ENCODE peak calls at places on chromosomes 4 and X, in six cellular contexts. One of them, this sample, is unnamed.

GRCh38 chrX:145727476-145727875 is 90.2 kb upstream of the SLITRK2 start:
- DNase-seq in pancreas: no peak
- DNase-seq in HCT116: no peak
- DNase-seq in AG09309: no peak
- DNase-seq in coronary artery: no peak
- DNase-seq in neural crest cell: no peak
- DNase-seq in this sample: no peak

GRCh38 chr4:152102184-152103000 is 341.6 kb upstream of the GATB start:
- DNase-seq in coronary artery: peak; percentile 36
- DNase-seq in AG09309: no peak
- DNase-seq in neural crest cell: no peak
- DNase-seq in HCT116: peak; percentile 23
- DNase-seq in pancreas: no peak
- DNase-seq in this sample: peak; percentile 13

GRCh38 chrX:30702736-30703135 is 49.5 kb downstream of the GK start:
- DNase-seq in pancreas: no peak
- DNase-seq in AG09309: peak; percentile 40
- DNase-seq in coronary artery: no peak
- DNase-seq in HCT116: no peak
- DNase-seq in neural crest cell: no peak
- DNase-seq in this sample: no peak

GRCh38 chr4:33316578-33316977 is 2596.4 kb downstream of the PCDH7 start:
- DNase-seq in neural crest cell: no peak
- DNase-seq in coronary artery: no peak
- DNase-seq in AG09309: no peak
- DNase-seq in HCT116: no peak
- DNase-seq in pancreas: no peak
- DNase-seq in this sample: no peak

GRCh38 chr4:144954224-144954623 is 143.8 kb downstream of the ANAPC10 start:
- DNase-seq in AG09309: no peak
- DNase-seq in neural crest cell: no peak
- DNase-seq in coronary artery: no peak
- DNase-seq in pancreas: no peak
- DNase-seq in HCT116: no peak
- DNase-seq in this sample: no peak

GRCh38 chr4:77697860-77698599 is 92.4 kb downstream of the CXCL13 start:
- DNase-seq in coronary artery: no peak
- DNase-seq in pancreas: peak; percentile 62
- DNase-seq in AG09309: peak; percentile 17
- DNase-seq in HCT116: peak; percentile 29
- DNase-seq in neural crest cell: no peak
- DNase-seq in this sample: peak; percentile 27

GRCh38 chr4:84727491-84727890 is 144.6 kb downstream of the CDS1 start:
- DNase-seq in neural crest cell: no peak
- DNase-seq in coronary artery: no peak
- DNase-seq in HCT116: no peak
- DNase-seq in AG09309: no peak
- DNase-seq in pancreas: no peak
- DNase-seq in this sample: no peak

GRCh38 chrX:32183066-32183465 is 1028.3 kb downstream of the DMD start:
- DNase-seq in pancreas: no peak
- DNase-seq in AG09309: no peak
- DNase-seq in HCT116: no peak
- DNase-seq in coronary artery: no peak
- DNase-seq in neural crest cell: no peak
- DNase-seq in this sample: no peak

GRCh38 chr4:114727426-114727825 is 128.8 kb downstream of the UGT8 start:
- DNase-seq in HCT116: no peak
- DNase-seq in neural crest cell: no peak
- DNase-seq in coronary artery: no peak
- DNase-seq in AG09309: no peak
- DNase-seq in pancreas: no peak
- DNase-seq in this sample: no peak

GRCh38 chr4:184146951-184147350 is 70.7 kb downstream of the ENPP6 start:
- DNase-seq in HCT116: no peak
- DNase-seq in pancreas: no peak
- DNase-seq in coronary artery: no peak
- DNase-seq in neural crest cell: no peak
- DNase-seq in AG09309: no peak
- DNase-seq in this sample: no peak

GRCh38 chrX:136417806-136418205 is 69.9 kb upstream of the BRS3 start:
- DNase-seq in AG09309: no peak
- DNase-seq in neural crest cell: no peak
- DNase-seq in HCT116: no peak
- DNase-seq in coronary artery: no peak
- DNase-seq in pancreas: no peak
- DNase-seq in this sample: no peak

GRCh38 chrX:39936886-39937770 is 160.6 kb downstream of the BCOR start:
- DNase-seq in AG09309: no peak
- DNase-seq in pancreas: no peak
- DNase-seq in coronary artery: no peak
- DNase-seq in HCT116: no peak
- DNase-seq in neural crest cell: no peak
- DNase-seq in this sample: no peak

GRCh38 chr4:112472318-112472717 is 43.7 kb downstream of the NEUROG2 start:
- DNase-seq in coronary artery: no peak
- DNase-seq in neural crest cell: no peak
- DNase-seq in pancreas: no peak
- DNase-seq in AG09309: no peak
- DNase-seq in HCT116: no peak
- DNase-seq in this sample: no peak
- TF ChIP-seq CTCF in coronary artery: no peak
- TF ChIP-seq CTCF in neural crest cell: no peak
- TF ChIP-seq CTCF in pancreas: no peak
- TF ChIP-seq CTCF in AG09309: no peak
- TF ChIP-seq CTCF in HCT116: no peak
- TF ChIP-seq CTCF in this sample: no peak

GRCh38 chr4:60443796-60444195 is 756.3 kb upstream of the ADGRL3 start:
- DNase-seq in coronary artery: peak; percentile 59
- DNase-seq in HCT116: no peak
- DNase-seq in AG09309: no peak
- DNase-seq in pancreas: no peak
- DNase-seq in neural crest cell: no peak
- DNase-seq in this sample: no peak

DNA sequence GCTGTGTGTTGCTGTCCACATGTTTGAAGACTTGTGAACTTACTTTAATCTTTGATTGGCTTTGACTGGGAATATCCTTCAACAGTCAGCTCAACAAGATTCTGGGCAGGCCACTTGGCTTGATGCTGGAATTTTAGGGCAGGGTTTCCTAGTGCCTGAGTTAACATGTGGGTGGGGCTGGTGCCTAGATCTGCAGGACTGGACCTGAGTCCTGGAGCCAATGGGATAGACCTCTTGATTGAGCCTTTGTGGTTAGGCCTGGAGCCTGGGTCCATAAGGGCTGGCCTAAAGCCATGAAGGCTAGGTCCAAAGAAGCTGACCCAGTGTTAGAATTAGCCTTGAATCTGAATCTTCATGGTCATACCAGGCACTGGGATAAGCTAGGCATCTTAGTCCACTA is 757.1 kb upstream of the ADGRL3 start:
- DNase-seq in AG09309: no peak
- DNase-seq in neural crest cell: no peak
- DNase-seq in HCT116: no peak
- DNase-seq in coronary artery: peak; percentile 56
- DNase-seq in pancreas: no peak
- DNase-seq in this sample: no peak
- TF ChIP-seq CTCF in AG09309: no peak
- TF ChIP-seq CTCF in neural crest cell: no peak
- TF ChIP-seq CTCF in HCT116: no peak
- TF ChIP-seq CTCF in coronary artery: no peak
- TF ChIP-seq CTCF in pancreas: no peak
- TF ChIP-seq CTCF in this sample: no peak

GRCh38 chr4:139085141-139085540 is 69.6 kb downstream of the NOCT start:
- DNase-seq in pancreas: no peak
- DNase-seq in coronary artery: no peak
- DNase-seq in neural crest cell: no peak
- DNase-seq in AG09309: no peak
- DNase-seq in HCT116: no peak
- DNase-seq in this sample: no peak
- TF ChIP-seq CTCF in pancreas: no peak
- TF ChIP-seq CTCF in coronary artery: no peak
- TF ChIP-seq CTCF in neural crest cell: peak; percentile 55
- TF ChIP-seq CTCF in AG09309: no peak
- TF ChIP-seq CTCF in HCT116: no peak
- TF ChIP-seq CTCF in this sample: no peak

DNA sequence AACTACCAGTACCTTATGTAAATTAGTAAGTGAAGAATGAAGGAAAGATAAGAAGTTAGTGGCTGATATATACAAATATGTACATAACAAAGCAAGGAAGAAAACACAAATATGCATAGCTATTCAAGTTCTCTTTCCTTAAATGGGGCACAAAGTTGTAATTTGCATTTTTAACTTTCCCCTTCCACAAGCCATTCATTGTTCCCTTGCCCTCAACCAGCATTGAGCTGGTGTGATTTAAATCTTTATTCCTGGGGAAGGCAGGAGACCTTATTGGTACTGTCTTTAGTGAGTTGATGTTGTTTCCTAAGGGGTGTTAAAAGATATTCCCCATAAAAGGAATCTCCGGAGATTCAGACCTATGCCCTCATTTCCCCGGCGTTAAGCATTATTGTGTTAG is 735.3 kb downstream of the PCDH18 start:
- DNase-seq in coronary artery: no peak
- DNase-seq in pancreas: no peak
- DNase-seq in neural crest cell: no peak
- DNase-seq in HCT116: no peak
- DNase-seq in AG09309: no peak
- DNase-seq in this sample: no peak
- TF ChIP-seq CTCF in coronary artery: no peak
- TF ChIP-seq CTCF in pancreas: no peak
- TF ChIP-seq CTCF in neural crest cell: no peak
- TF ChIP-seq CTCF in HCT116: no peak
- TF ChIP-seq CTCF in AG09309: no peak
- TF ChIP-seq CTCF in this sample: no peak

DNA sequence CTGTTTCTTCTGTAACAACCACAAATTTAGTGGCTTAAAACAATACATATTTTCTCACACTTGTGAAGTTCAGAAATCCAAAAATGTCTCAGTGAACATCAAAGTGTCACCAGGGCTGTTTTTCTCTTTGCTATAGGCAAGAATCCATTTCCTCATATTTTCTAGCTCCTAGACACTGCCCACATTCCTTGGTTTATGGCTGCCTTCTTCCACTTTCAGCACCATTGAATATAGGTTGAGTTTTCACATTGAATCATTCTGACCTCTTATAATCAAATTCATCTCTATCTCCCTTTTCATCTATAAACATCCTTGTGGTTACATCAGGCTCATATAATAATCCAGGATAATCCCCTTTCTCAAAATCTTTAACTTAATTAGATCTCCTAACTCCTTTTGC is 37.0 kb upstream of the TACR3 start:
- DNase-seq in coronary artery: no peak
- DNase-seq in AG09309: no peak
- DNase-seq in pancreas: no peak
- DNase-seq in HCT116: no peak
- DNase-seq in neural crest cell: no peak
- DNase-seq in this sample: no peak
- TF ChIP-seq CTCF in coronary artery: no peak
- TF ChIP-seq CTCF in AG09309: no peak
- TF ChIP-seq CTCF in pancreas: no peak
- TF ChIP-seq CTCF in HCT116: no peak
- TF ChIP-seq CTCF in neural crest cell: no peak
- TF ChIP-seq CTCF in this sample: no peak

GRCh38 chrX:57329008-57329407 is 42.5 kb downstream of the FAAH2 start:
- DNase-seq in neural crest cell: no peak
- DNase-seq in AG09309: no peak
- DNase-seq in coronary artery: no peak
- DNase-seq in HCT116: no peak
- DNase-seq in pancreas: no peak
- DNase-seq in this sample: no peak
- TF ChIP-seq CTCF in neural crest cell: no peak
- TF ChIP-seq CTCF in AG09309: no peak
- TF ChIP-seq CTCF in coronary artery: no peak
- TF ChIP-seq CTCF in HCT116: no peak
- TF ChIP-seq CTCF in pancreas: no peak
- TF ChIP-seq CTCF in this sample: no peak

GRCh38 chr4:155742310-155743015 is 16.4 kb upstream of the GUCY1B1 start:
- DNase-seq in pancreas: no peak
- DNase-seq in coronary artery: no peak
- DNase-seq in HCT116: no peak
- DNase-seq in neural crest cell: no peak
- DNase-seq in AG09309: no peak
- DNase-seq in this sample: no peak
- TF ChIP-seq CTCF in pancreas: no peak
- TF ChIP-seq CTCF in coronary artery: no peak
- TF ChIP-seq CTCF in HCT116: no peak
- TF ChIP-seq CTCF in neural crest cell: peak; percentile 28
- TF ChIP-seq CTCF in AG09309: no peak
- TF ChIP-seq CTCF in this sample: no peak

GRCh38 chrX:74421181-74422028 is at the start of gene SLC16A2:
- DNase-seq in AG09309: peak; percentile 52
- DNase-seq in HCT116: no peak
- DNase-seq in coronary artery: peak; percentile 82
- DNase-seq in neural crest cell: peak; percentile 47
- DNase-seq in pancreas: peak; percentile 56
- DNase-seq in this sample: no peak

GRCh38 chrX:74420194-74421035 is 878 bp upstream of the SLC16A2 start:
- DNase-seq in AG09309: peak; percentile 27
- DNase-seq in coronary artery: peak; percentile 88
- DNase-seq in pancreas: peak; percentile 65
- DNase-seq in neural crest cell: peak; percentile 26
- DNase-seq in HCT116: no peak
- DNase-seq in this sample: no peak

GRCh38 chrX:74423289-74423985 is 2.1 kb downstream of the SLC16A2 start:
- DNase-seq in neural crest cell: no peak
- DNase-seq in AG09309: no peak
- DNase-seq in pancreas: no peak
- DNase-seq in HCT116: no peak
- DNase-seq in coronary artery: no peak
- DNase-seq in this sample: no peak

GRCh38 chrX:74422029-74422352 is 698 bp downstream of the SLC16A2 start:
- DNase-seq in AG09309: no peak
- DNase-seq in HCT116: no peak
- DNase-seq in pancreas: no peak
- DNase-seq in neural crest cell: no peak
- DNase-seq in coronary artery: no peak
- DNase-seq in this sample: no peak

DNA sequence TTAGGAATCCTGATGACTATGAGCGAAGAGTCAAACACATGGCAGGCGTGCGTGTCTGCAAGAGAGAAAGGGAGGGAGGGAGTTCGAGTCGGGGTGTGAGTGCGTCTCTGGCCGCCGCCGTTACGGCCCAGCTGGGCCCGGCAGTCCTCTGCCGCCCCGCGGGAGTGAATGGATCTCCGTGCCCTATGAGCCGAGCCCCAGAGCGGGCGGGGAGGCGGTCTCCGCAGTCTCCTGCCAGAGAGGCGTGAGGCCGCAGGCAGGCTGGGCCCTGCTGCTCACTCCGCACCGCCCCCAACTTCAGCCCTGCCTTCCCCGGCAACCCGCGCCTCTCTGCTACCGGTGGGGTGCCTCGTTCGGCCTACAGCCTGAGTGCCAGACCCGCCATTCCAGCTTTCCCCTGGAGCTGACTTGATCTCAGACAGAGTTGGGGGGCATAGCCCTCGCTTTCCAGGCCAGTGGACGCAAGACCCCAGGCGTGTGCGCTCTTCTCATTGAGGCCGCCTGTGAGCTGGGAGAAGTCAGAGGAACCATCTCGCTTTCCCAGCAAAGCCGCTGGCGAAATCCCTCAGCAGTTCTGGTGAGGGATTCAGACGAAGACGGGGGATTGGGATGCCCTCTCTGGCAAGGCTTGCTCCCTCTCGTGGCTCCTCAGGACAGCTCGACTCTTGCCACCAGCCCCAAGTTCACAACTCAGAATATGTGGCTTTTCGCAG is 1.4 kb downstream of the SLC16A2 start:
- DNase-seq in coronary artery: peak; percentile 79
- DNase-seq in HCT116: no peak
- DNase-seq in AG09309: peak; percentile 14
- DNase-seq in neural crest cell: peak; percentile 37
- DNase-seq in pancreas: peak; percentile 52
- DNase-seq in this sample: no peak
- TF ChIP-seq CTCF in coronary artery: no peak
- TF ChIP-seq CTCF in HCT116: no peak
- TF ChIP-seq CTCF in AG09309: peak; percentile 30
- TF ChIP-seq CTCF in neural crest cell: peak; percentile 30
- TF ChIP-seq CTCF in pancreas: no peak
- TF ChIP-seq CTCF in this sample: peak; percentile 71